ENCODE peak calls at places on chromosomes 6 and 20, in five cellular contexts. I, A, N, K and R are unnamed samples.

GRCh38 chr6:163708459-163708858 is 293.9 kb downstream of the QKI start:
- DNase-seq in N (no peak), I (no peak), A (no peak), K (no peak), R (no peak)

GRCh38 chr6:87968435-87969278 is 79.0 kb upstream of the SPACA1 start:
- DNase-seq in K (no peak), I (peak; percentile 2), N (no peak), A (no peak), R (peak; percentile 73)

GRCh38 chr6:164034602-164035140 is 620.2 kb downstream of the QKI start:
- DNase-seq in N (no peak), K (no peak), A (no peak), I (no peak), R (no peak)

GRCh38 chr6:144379356-144379755 is 94.2 kb downstream of the UTRN start:
- DNase-seq in I (peak; percentile 14), A (no peak), N (peak; percentile 71), K (no peak), R (no peak)

GRCh38 chr20:22353586-22353985 is 230.8 kb downstream of the FOXA2 start:
- DNase-seq in N (no peak), K (no peak), A (no peak), I (no peak), R (no peak)

GRCh38 chr6:168609026-168609685 is 168.2 kb downstream of the SMOC2 start:
- DNase-seq in I (no peak), K (no peak), N (no peak), A (no peak), R (no peak)

GRCh38 chr6:142693446-142693845 is 251.5 kb downstream of the HIVEP2 start:
- DNase-seq in I (peak; percentile 54), N (peak; percentile 68), K (no peak), A (no peak), R (no peak)

GRCh38 chr6:141258516-141258915 is 874.2 kb upstream of the GJE1 start:
- DNase-seq in A (no peak), N (no peak), K (no peak), I (no peak), R (no peak)

GRCh38 chr20:19692685-19693119 is 65.4 kb upstream of the RIN2 start:
- DNase-seq in K (peak; percentile 37), A (peak; percentile 37), I (peak; percentile 43), N (peak; percentile 22), R (peak; percentile 87)

GRCh38 chr6:165663283-165663735 is 268 bp upstream of the PDE10A start:
- DNase-seq in I (peak; percentile 58), N (peak; percentile 61), K (peak; percentile 80), A (no peak), R (peak; percentile 82)

GRCh38 chr6:127737009-127737486 is 160.1 kb downstream of the C6orf58 start:
- DNase-seq in I (peak; percentile 80), K (no peak), N (peak; percentile 73), A (peak; percentile 74), R (no peak)

GRCh38 chr6:170178266-170178560 is 112.7 kb downstream of the DLL1 start:
- DNase-seq in N (no peak), K (no peak), I (no peak), A (no peak), R (no peak)

GRCh38 chr6:2758980-2759379 is 6.2 kb upstream of the WRNIP1 start:
- DNase-seq in K (no peak), I (no peak), N (no peak), A (no peak), R (no peak)

GRCh38 chr6:2764610-2765165 is 505 bp upstream of the WRNIP1 start:
- DNase-seq in I (peak; percentile 75), A (no peak), K (peak; percentile 51), N (peak; percentile 70), R (no peak)

GRCh38 chr6:2763345-2763841 is 1.8 kb upstream of the WRNIP1 start:
- DNase-seq in K (peak; percentile 55), I (no peak), N (no peak), A (no peak), R (no peak)

GRCh38 chr6:2763876-2764540 is 1.2 kb upstream of the WRNIP1 start:
- DNase-seq in N (no peak), A (no peak), I (no peak), K (no peak), R (no peak)

DNA sequence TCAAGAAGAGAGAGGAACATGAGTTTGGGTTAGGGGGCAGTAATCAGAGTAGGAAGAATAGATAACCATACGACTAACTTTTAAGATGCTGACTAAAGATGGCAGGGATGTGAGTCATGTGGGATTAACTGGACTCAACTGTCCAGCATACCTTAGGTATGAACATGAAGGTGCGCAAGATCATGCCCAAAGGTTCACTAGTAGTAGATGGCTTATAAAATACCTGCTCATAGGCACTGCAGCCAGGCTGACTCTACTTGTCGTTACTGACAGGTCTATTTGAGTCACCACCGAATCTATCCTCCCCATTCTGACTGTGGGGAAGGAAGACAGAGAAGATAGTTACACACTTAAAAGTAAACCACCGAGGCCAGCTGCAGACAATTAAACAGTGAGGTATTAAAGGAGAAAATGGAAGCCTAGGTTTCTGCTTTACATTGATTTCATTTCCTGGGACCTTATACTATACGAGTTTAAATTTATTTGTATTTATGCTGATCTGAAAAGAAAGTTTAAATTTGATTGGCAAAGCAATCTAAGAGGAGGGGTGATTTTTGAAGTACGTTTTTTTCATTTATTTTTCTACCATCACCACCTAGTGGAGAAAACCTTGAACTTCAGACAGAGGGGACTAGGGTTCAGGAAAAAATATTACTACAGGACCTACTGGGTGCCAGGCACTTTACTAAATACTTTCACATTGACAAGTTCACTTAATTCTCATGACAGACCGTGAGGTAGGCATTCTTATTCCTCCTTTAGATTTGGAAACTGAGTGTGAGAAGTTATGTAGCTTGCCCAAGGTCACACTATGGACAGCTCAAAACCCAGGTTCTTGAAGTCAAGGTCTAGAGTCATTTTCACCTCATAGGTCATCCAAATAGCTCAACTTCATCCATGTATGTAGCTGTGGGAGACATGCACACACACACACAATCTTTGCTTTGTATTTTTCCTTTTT is 4.0 kb upstream of the WRNIP1 start:
- DNase-seq in N (no peak), A (no peak), K (no peak), I (no peak), R (no peak)
- H3K27ac ChIP-seq in N (no peak overlapping the region), A (no peak overlapping the region), K (no peak overlapping the region), I (no peak overlapping the region), R (no peak overlapping the region)

GRCh38 chr6:101909376-101909775 is 515.9 kb downstream of the GRIK2 start:
- DNase-seq in A (no peak), K (no peak), I (no peak), N (no peak), R (no peak)
- H3K27ac ChIP-seq in A (no peak overlapping the region), K (no peak overlapping the region), I (no peak overlapping the region), N (no peak overlapping the region), R (no peak overlapping the region)

DNA sequence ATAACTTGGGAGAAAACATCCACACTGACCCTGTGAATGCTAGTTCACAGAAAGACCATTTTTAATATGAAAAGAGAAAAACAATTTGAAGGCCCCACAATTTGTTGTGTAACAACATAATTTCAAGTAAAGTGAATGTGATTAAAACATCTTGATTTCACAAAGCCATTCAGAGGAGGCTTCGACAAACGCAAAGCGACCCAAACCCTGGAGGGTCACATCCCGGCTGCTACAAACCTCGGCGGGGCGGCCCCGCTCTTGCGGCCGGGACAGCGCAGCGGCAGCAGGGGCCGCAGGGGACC is 14.0 kb downstream of the FOXC1 start:
- DNase-seq in K (no peak), N (no peak), A (no peak), I (no peak), R (no peak)
- H3K27ac ChIP-seq in K (no peak overlapping the region), N (no peak overlapping the region), A (no peak overlapping the region), I (no peak overlapping the region), R (no peak overlapping the region)

DNA sequence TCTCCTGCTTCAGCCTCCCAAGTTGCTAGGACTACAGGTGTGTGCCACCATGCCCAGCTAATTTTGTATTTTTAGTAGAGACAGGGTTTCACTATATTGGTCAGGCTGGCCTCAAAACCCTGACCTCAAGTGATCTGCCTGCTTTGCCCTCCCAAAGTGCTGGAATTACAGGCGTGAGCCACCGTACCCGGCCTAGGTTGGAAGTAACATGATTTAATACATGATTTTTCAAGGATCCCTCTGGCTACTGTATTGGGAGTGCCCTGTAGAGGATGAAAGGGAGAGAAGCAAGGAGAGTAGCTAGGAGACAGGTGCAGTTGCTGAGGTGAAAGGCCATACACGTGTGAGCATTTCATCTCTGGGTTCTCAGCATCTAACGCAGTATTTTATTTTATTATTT is 2.6 kb upstream of the NCOA3 start:
- DNase-seq in I (no peak), K (no peak), N (no peak), A (no peak), R (no peak)
- H3K27ac ChIP-seq in I (no peak overlapping the region), K (no peak overlapping the region), N (no peak overlapping the region), A (no peak overlapping the region), R (no peak overlapping the region)

DNA sequence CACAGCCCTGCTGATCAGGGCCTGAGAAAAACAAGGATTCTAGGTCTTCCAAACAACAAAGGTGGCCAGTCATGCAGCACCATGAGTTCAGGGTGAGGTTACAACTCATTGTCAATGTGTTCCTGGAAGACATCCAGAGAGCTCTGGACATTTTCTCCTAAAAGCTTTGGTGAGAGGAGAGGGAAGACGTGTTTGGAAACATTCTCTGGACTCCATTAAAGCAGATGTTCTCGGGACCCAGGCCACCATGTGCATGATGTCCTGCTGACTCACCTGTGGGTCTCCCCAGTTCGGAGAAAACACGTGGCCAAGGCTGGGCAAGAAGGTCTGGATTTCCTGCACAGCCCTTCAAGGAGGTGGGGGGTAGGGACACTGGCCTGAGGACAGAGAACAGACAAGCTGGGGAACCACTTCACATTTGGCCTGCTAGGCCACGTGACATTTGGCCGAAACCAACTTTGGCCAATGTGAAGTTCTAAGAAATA is 61.6 kb downstream of the KCNB1 start:
- DNase-seq in I (no peak), K (peak; percentile 55), N (no peak), A (no peak), R (no peak)
- H3K27ac ChIP-seq in I (no peak overlapping the region), K (peak overlapping the region; percentile 28), N (no peak overlapping the region), A (no peak overlapping the region), R (no peak overlapping the region)

GRCh38 chr6:107867302-107867615 is 43.1 kb upstream of the SCML4 start:
- DNase-seq in I (no peak), K (no peak), N (no peak), A (no peak), R (peak; percentile 66)

GRCh38 chr6:107870379-107870778 is 46.3 kb upstream of the SCML4 start:
- DNase-seq in I (peak; percentile 27), A (no peak), K (no peak), N (peak; percentile 80), R (no peak)

GRCh38 chr6:107871981-107872380 is 47.9 kb upstream of the SCML4 start:
- DNase-seq in K (no peak), I (peak; percentile 42), A (no peak), N (peak; percentile 41), R (no peak)

GRCh38 chr6:107868867-107869611 is 44.9 kb upstream of the SCML4 start:
- DNase-seq in K (no peak), I (no peak), A (no peak), N (no peak), R (no peak)

DNA sequence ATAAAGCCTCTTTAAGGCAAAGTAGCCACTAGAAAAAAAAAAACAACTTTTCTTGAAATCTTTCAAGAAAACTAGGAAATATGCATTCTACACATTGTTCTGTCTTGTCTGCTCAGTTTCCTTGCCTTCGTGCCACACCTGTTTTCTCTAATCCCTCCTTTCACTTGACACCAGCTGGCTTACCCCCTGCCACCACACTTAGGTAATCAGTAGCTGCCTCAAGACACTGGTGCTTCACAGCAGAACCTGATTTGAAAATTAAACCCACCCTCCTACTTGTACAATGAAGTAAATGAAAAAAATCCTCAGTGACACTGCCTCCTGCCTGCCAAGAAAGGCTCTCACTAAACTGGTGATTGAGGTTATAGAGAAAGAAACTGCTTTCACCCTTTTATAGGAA is 45.8 kb upstream of the SCML4 start:
- DNase-seq in N (no peak), K (no peak), I (no peak), A (no peak), R (no peak)
- H3K27ac ChIP-seq in N (no peak overlapping the region), K (no peak overlapping the region), I (no peak overlapping the region), A (no peak overlapping the region), R (no peak overlapping the region)